ENCODE peak calls at places on chromosomes 11 and 22, in five cellular contexts. One of them, this sample, is unnamed.

GRCh38 chr22:30283342-30283741 is 6.0 kb downstream of the CASTOR1 start:
- DNase-seq in GM10248: no peak
- DNase-seq in A549: no peak
- DNase-seq in left ventricle myocardium inferior: no peak
- DNase-seq in body of pancreas: no peak
- DNase-seq in this sample: no peak

GRCh38 chr22:19975707-19976035 is 34.1 kb upstream of the TXNRD2 start:
- DNase-seq in GM10248: no peak
- DNase-seq in body of pancreas: no peak
- DNase-seq in A549: no peak
- DNase-seq in left ventricle myocardium inferior: no peak
- DNase-seq in this sample: no peak

GRCh38 chr11:34263462-34264186 is 94.2 kb downstream of the ABTB2 start:
- DNase-seq in A549: peak
- DNase-seq in GM10248: no peak
- DNase-seq in body of pancreas: peak
- DNase-seq in left ventricle myocardium inferior: peak
- DNase-seq in this sample: no peak

GRCh38 chr11:57482782-57483569 is 22.6 kb downstream of the RTN4RL2 start:
- DNase-seq in A549: peak
- DNase-seq in body of pancreas: no peak
- DNase-seq in GM10248: peak
- DNase-seq in left ventricle myocardium inferior: peak
- DNase-seq in this sample: peak

GRCh38 chr11:100756556-100756955 is 69.5 kb downstream of the ARHGAP42 start:
- DNase-seq in left ventricle myocardium inferior: no peak
- DNase-seq in A549: no peak
- DNase-seq in GM10248: no peak
- DNase-seq in body of pancreas: no peak
- DNase-seq in this sample: no peak

GRCh38 chr11:94922675-94923347 is 50.5 kb downstream of the CWC15 start:
- DNase-seq in A549: no peak
- DNase-seq in body of pancreas: no peak
- DNase-seq in left ventricle myocardium inferior: no peak
- DNase-seq in GM10248: no peak
- DNase-seq in this sample: no peak

GRCh38 chr11:32426819-32427615 is 8.3 kb downstream of the WT1 start:
- DNase-seq in left ventricle myocardium inferior: peak
- DNase-seq in GM10248: no peak
- DNase-seq in body of pancreas: no peak
- DNase-seq in A549: no peak
- DNase-seq in this sample: no peak

GRCh38 chr22:49640366-49641095 is 187.1 kb downstream of the BRD1 start:
- DNase-seq in left ventricle myocardium inferior: no peak
- DNase-seq in A549: no peak
- DNase-seq in body of pancreas: no peak
- DNase-seq in GM10248: no peak
- DNase-seq in this sample: no peak

GRCh38 chr22:42164901-42165300 is 34.3 kb upstream of the CYP2D6 start:
- DNase-seq in GM10248: no peak
- DNase-seq in body of pancreas: no peak
- DNase-seq in A549: no peak
- DNase-seq in left ventricle myocardium inferior: no peak
- DNase-seq in this sample: no peak

GRCh38 chr22:24727218-24727851 is 47.2 kb downstream of the PIWIL3 start:
- DNase-seq in GM10248: no peak
- DNase-seq in A549: peak
- DNase-seq in body of pancreas: no peak
- DNase-seq in left ventricle myocardium inferior: no peak
- DNase-seq in this sample: no peak

GRCh38 chr11:9280655-9281301 is 15.6 kb upstream of the DENND5A start:
- DNase-seq in body of pancreas: peak
- DNase-seq in GM10248: peak
- DNase-seq in left ventricle myocardium inferior: no peak
- DNase-seq in A549: no peak
- DNase-seq in this sample: no peak

GRCh38 chr22:37457093-37457893 is 28.9 kb downstream of the MFNG start:
- DNase-seq in body of pancreas: peak
- DNase-seq in left ventricle myocardium inferior: peak
- DNase-seq in GM10248: peak
- DNase-seq in A549: peak
- DNase-seq in this sample: peak

GRCh38 chr22:49420651-49421050 is 407.0 kb downstream of the BRD1 start:
- DNase-seq in GM10248: no peak
- DNase-seq in left ventricle myocardium inferior: no peak
- DNase-seq in body of pancreas: no peak
- DNase-seq in A549: no peak
- DNase-seq in this sample: no peak

GRCh38 chr11:44992774-44993173 is 42.1 kb upstream of the TP53I11 start:
- DNase-seq in body of pancreas: no peak
- DNase-seq in left ventricle myocardium inferior: no peak
- DNase-seq in GM10248: no peak
- DNase-seq in A549: no peak
- DNase-seq in this sample: no peak

DNA sequence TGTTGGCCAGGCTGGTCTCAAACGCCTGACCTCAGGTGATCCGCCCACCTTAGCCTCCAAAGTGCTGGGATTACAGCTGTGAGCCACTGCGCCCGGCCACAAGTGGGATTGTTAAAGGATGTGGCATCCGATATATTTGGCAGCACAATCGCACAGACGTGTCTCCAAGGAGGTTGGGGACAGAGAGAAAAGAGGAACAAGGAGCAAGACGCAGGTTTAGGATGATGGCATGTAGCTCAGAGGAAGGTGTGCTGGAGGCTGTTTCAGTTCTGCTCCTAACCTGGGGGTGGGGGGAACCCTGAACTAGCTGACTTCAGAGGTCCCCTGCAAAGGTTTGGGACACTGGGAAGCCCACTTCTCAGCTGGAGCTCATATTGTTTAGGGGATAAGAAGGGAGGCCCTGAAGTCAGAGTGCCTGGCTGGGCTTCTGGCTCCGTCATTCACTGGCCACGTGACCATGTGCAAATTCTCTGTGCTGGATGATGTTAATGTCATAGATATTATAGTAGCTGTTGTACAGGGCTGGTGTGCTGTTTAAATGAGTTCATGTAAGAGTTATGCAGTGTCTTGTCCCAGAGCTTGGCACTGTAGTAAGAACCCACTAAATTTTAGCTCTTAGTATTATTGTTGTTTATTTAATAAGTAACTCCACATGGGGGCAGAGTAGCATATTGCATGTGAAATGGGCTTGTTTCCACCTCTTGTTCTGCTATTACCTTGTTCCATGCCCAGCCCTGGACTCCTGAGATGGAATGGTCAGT is 129.7 kb downstream of the ST3GAL4 start:
- DNase-seq in left ventricle myocardium inferior: no peak
- DNase-seq in body of pancreas: no peak
- DNase-seq in GM10248: peak
- DNase-seq in A549: no peak
- DNase-seq in this sample: no peak
- TF ChIP-seq CTCF in left ventricle myocardium inferior: no peak
- TF ChIP-seq CTCF in body of pancreas: no peak
- TF ChIP-seq CTCF in GM10248: no peak
- TF ChIP-seq CTCF in A549: peak
- TF ChIP-seq CTCF in this sample: no peak

GRCh38 chr11:61869636-61870428 is 21.5 kb downstream of the FADS3 start:
- DNase-seq in body of pancreas: no peak
- DNase-seq in A549: no peak
- DNase-seq in GM10248: no peak
- DNase-seq in left ventricle myocardium inferior: no peak
- DNase-seq in this sample: no peak
- TF ChIP-seq CTCF in body of pancreas: no peak
- TF ChIP-seq CTCF in A549: no peak
- TF ChIP-seq CTCF in GM10248: no peak
- TF ChIP-seq CTCF in left ventricle myocardium inferior: no peak
- TF ChIP-seq CTCF in this sample: no peak

DNA sequence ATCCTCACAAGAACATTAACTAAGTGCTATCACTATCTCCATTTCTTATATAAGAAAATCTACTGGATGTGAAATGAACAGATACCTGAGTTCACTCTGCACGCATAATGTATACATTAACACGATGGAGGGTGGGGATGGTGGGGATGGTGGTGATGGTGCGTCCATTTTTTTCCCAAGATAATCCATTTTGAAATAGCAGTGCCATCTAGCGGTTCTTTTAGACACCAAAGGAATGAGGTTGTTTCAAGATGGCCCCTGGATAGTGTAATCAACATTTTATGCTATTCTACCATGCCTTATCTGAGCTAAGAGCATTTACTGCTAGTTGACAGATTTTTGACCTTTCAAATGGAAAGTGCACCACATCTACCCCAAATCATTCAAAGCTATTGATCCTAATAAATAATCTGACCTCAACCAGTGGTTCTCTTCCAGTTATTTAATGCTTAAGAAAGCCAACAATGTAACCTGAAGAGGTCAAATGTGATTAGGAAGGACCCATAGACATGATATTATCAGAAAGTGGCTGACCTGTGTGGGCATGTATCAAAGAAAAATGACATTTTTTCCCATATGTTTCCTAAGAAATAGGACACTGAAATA is 714.7 kb upstream of the TENM4 start:
- DNase-seq in body of pancreas: no peak
- DNase-seq in A549: peak
- DNase-seq in GM10248: peak
- DNase-seq in left ventricle myocardium inferior: no peak
- DNase-seq in this sample: no peak
- TF ChIP-seq CTCF in body of pancreas: no peak
- TF ChIP-seq CTCF in A549: peak
- TF ChIP-seq CTCF in GM10248: peak
- TF ChIP-seq CTCF in left ventricle myocardium inferior: peak
- TF ChIP-seq CTCF in this sample: no peak

GRCh38 chr22:50691521-50691920 is 18.9 kb downstream of the SHANK3 start:
- DNase-seq in left ventricle myocardium inferior: no peak
- DNase-seq in body of pancreas: peak
- DNase-seq in GM10248: no peak
- DNase-seq in A549: no peak
- DNase-seq in this sample: no peak
- TF ChIP-seq CTCF in left ventricle myocardium inferior: peak
- TF ChIP-seq CTCF in body of pancreas: no peak
- TF ChIP-seq CTCF in GM10248: peak
- TF ChIP-seq CTCF in A549: peak
- TF ChIP-seq CTCF in this sample: no peak

GRCh38 chr11:59810189-59810910 is at the start of gene MRPL16:
- DNase-seq in left ventricle myocardium inferior: peak
- DNase-seq in A549: peak
- DNase-seq in body of pancreas: peak
- DNase-seq in GM10248: peak
- DNase-seq in this sample: peak
- TF ChIP-seq CTCF in left ventricle myocardium inferior: no peak
- TF ChIP-seq CTCF in A549: no peak
- TF ChIP-seq CTCF in body of pancreas: peak
- TF ChIP-seq CTCF in GM10248: no peak
- TF ChIP-seq CTCF in this sample: no peak

GRCh38 chr11:68036141-68036716 is 2.6 kb upstream of the TCIRG1 start:
- DNase-seq in left ventricle myocardium inferior: no peak
- DNase-seq in A549: no peak
- DNase-seq in body of pancreas: no peak
- DNase-seq in GM10248: no peak
- DNase-seq in this sample: no peak

GRCh38 chr11:68038226-68038717 is 553 bp upstream of the TCIRG1 start:
- DNase-seq in A549: no peak
- DNase-seq in body of pancreas: peak
- DNase-seq in left ventricle myocardium inferior: no peak
- DNase-seq in GM10248: no peak
- DNase-seq in this sample: no peak

GRCh38 chr11:68035266-68035876 is 3.5 kb upstream of the TCIRG1 start:
- DNase-seq in body of pancreas: no peak
- DNase-seq in GM10248: no peak
- DNase-seq in A549: no peak
- DNase-seq in left ventricle myocardium inferior: no peak
- DNase-seq in this sample: no peak

GRCh38 chr11:68037481-68038225 is 1.2 kb upstream of the TCIRG1 start:
- DNase-seq in body of pancreas: peak
- DNase-seq in GM10248: no peak
- DNase-seq in left ventricle myocardium inferior: no peak
- DNase-seq in A549: no peak
- DNase-seq in this sample: no peak

GRCh38 chr11:68036717-68037239 is 2.0 kb upstream of the TCIRG1 start:
- DNase-seq in GM10248: no peak
- DNase-seq in A549: no peak
- DNase-seq in body of pancreas: peak
- DNase-seq in left ventricle myocardium inferior: peak
- DNase-seq in this sample: no peak
- TF ChIP-seq CTCF in GM10248: no peak
- TF ChIP-seq CTCF in A549: no peak
- TF ChIP-seq CTCF in body of pancreas: no peak
- TF ChIP-seq CTCF in left ventricle myocardium inferior: no peak
- TF ChIP-seq CTCF in this sample: no peak

GRCh38 chr22:46401370-46401769 is 65.9 kb downstream of the TRMU start:
- DNase-seq in A549: no peak
- DNase-seq in GM10248: no peak
- DNase-seq in left ventricle myocardium inferior: no peak
- DNase-seq in body of pancreas: no peak
- DNase-seq in this sample: no peak

GRCh38 chr22:46397514-46397913 is 62.0 kb downstream of the TRMU start:
- DNase-seq in left ventricle myocardium inferior: no peak
- DNase-seq in body of pancreas: no peak
- DNase-seq in A549: no peak
- DNase-seq in GM10248: no peak
- DNase-seq in this sample: no peak

GRCh38 chr22:46397951-46398350 is 62.4 kb downstream of the TRMU start:
- DNase-seq in left ventricle myocardium inferior: no peak
- DNase-seq in body of pancreas: no peak
- DNase-seq in A549: no peak
- DNase-seq in GM10248: no peak
- DNase-seq in this sample: no peak

GRCh38 chr22:46402505-46402904 is 67.0 kb downstream of the TRMU start:
- DNase-seq in body of pancreas: no peak
- DNase-seq in GM10248: no peak
- DNase-seq in left ventricle myocardium inferior: no peak
- DNase-seq in A549: no peak
- DNase-seq in this sample: no peak

GRCh38 chr22:46399625-46400024 is 64.1 kb downstream of the TRMU start:
- DNase-seq in left ventricle myocardium inferior: no peak
- DNase-seq in GM10248: no peak
- DNase-seq in A549: no peak
- DNase-seq in body of pancreas: no peak
- DNase-seq in this sample: no peak
- TF ChIP-seq CTCF in left ventricle myocardium inferior: no peak
- TF ChIP-seq CTCF in GM10248: no peak
- TF ChIP-seq CTCF in A549: no peak
- TF ChIP-seq CTCF in body of pancreas: no peak
- TF ChIP-seq CTCF in this sample: no peak

GRCh38 chr11:47552086-47552580 is 799 bp downstream of the CELF1 start:
- DNase-seq in A549: no peak
- DNase-seq in body of pancreas: no peak
- DNase-seq in left ventricle myocardium inferior: peak
- DNase-seq in GM10248: no peak
- DNase-seq in this sample: no peak

GRCh38 chr11:47551086-47551485 is 1.8 kb downstream of the CELF1 start:
- DNase-seq in body of pancreas: no peak
- DNase-seq in A549: peak
- DNase-seq in GM10248: peak
- DNase-seq in left ventricle myocardium inferior: no peak
- DNase-seq in this sample: no peak

GRCh38 chr11:47550288-47551052 is 2.5 kb downstream of the CELF1 start:
- DNase-seq in body of pancreas: no peak
- DNase-seq in A549: no peak
- DNase-seq in left ventricle myocardium inferior: no peak
- DNase-seq in GM10248: no peak
- DNase-seq in this sample: no peak

GRCh38 chr11:47552581-47553416 is at the start of gene CELF1:
- DNase-seq in A549: peak
- DNase-seq in left ventricle myocardium inferior: peak
- DNase-seq in body of pancreas: peak
- DNase-seq in GM10248: peak
- DNase-seq in this sample: peak

GRCh38 chr11:47553417-47553746 is 450 bp upstream of the CELF1 start:
- DNase-seq in left ventricle myocardium inferior: no peak
- DNase-seq in body of pancreas: peak
- DNase-seq in A549: no peak
- DNase-seq in GM10248: no peak
- DNase-seq in this sample: no peak
- TF ChIP-seq CTCF in left ventricle myocardium inferior: peak
- TF ChIP-seq CTCF in body of pancreas: no peak
- TF ChIP-seq CTCF in A549: no peak
- TF ChIP-seq CTCF in GM10248: no peak
- TF ChIP-seq CTCF in this sample: no peak

This sample was measured in omental fat pad.